ENCODE peak calls at places on chromosomes 11 and 22, in ten cellular contexts. R is fibroblast of lung, U is lower lobe of right lung, H is GM10248, X is astrocyte, I is mesothelial cell of epicardium, F is H9, Q is HCT116, C is choroid plexus epithelial cell, J is dorsolateral prefrontal cortex. E is an unnamed sample.

GRCh38 chr11:18563090-18563730 is 25.3 kb downstream of the UEVLD start:
- DNase-seq in U (no peak), H (no peak), J (no peak), C (no peak), X (no peak), I (no peak), F (no peak), R (no peak), Q (no peak), E (no peak)

GRCh38 chr11:130389315-130389935 is 39.0 kb downstream of the ADAMTS8 start:
- DNase-seq in I (no peak), C (peak), U (no peak), R (no peak), Q (no peak), H (no peak), F (no peak), X (no peak), J (no peak), E (no peak)

GRCh38 chr22:38316340-38317236 is 645 bp downstream of the CSNK1E start:
- DNase-seq in F (no peak), I (peak), U (peak), H (peak), J (peak), R (peak), C (peak), Q (no peak), X (peak), E (peak)

GRCh38 chr11:62555464-62556092 is 9.0 kb upstream of the AHNAK start:
- DNase-seq in Q (no peak), U (peak), H (peak), F (no peak), R (peak), I (no peak), C (peak), J (no peak), X (peak), E (no peak)

GRCh38 chr11:76613901-76614300 is 56.6 kb downstream of the LRRC32 start:
- DNase-seq in F (peak), H (no peak), I (no peak), C (no peak), Q (no peak), J (no peak), U (no peak), R (no peak), X (no peak), E (no peak)

GRCh38 chr11:110855246-110855645 is 143.0 kb upstream of the ARHGAP20 start:
- DNase-seq in C (no peak), F (no peak), J (no peak), H (no peak), I (no peak), Q (no peak), R (no peak), U (no peak), X (no peak), E (no peak)

GRCh38 chr22:48101704-48102103 is 1339.3 kb downstream of the TBC1D22A start:
- DNase-seq in C (no peak), U (no peak), F (peak), I (peak), X (no peak), H (no peak), Q (no peak), R (no peak), J (no peak), E (no peak)

GRCh38 chr11:118149493-118149892 is 3.1 kb downstream of the SCN4B start:
- DNase-seq in X (no peak), I (no peak), C (no peak), R (no peak), F (no peak), Q (no peak), H (no peak), J (no peak), U (no peak), E (no peak)

GRCh38 chr11:8340299-8340698 is 76.6 kb upstream of the LMO1 start:
- DNase-seq in R (no peak), X (no peak), I (no peak), C (no peak), H (no peak), U (no peak), Q (no peak), J (no peak), F (no peak), E (no peak)

GRCh38 chr11:72722050-72722748 is 30.0 kb downstream of the ARAP1 start:
- DNase-seq in R (peak), H (peak), U (peak), C (peak), I (peak), J (peak), X (peak), F (peak), Q (peak), E (peak)

GRCh38 chr22:35686298-35686697 is 31.4 kb upstream of the APOL5 start:
- DNase-seq in C (no peak), H (no peak), Q (no peak), X (no peak), R (no peak), F (no peak), U (no peak), I (no peak), J (no peak), E (no peak)

GRCh38 chr11:97557399-97557798 is 1167.6 kb downstream of the JRKL start:
- DNase-seq in C (peak), H (no peak), F (no peak), J (no peak), U (no peak), I (no peak), Q (no peak), R (no peak), X (no peak), E (no peak)

GRCh38 chr11:36447947-36448346 is 62.1 kb downstream of the TRAF6 start:
- DNase-seq in U (no peak), Q (no peak), C (no peak), X (no peak), F (no peak), I (peak), R (no peak), J (no peak), H (no peak), E (peak)

GRCh38 chr22:48299124-48299523 is 1528.5 kb downstream of the BRD1 start:
- DNase-seq in H (no peak), R (no peak), C (no peak), X (no peak), J (no peak), F (no peak), U (no peak), I (peak), Q (no peak), E (no peak)

GRCh38 chr11:18491924-18492323 is 34.8 kb downstream of the TSG101 start:
- DNase-seq in J (no peak), Q (no peak), F (no peak), U (no peak), X (peak), I (no peak), H (no peak), R (peak), C (peak), E (no peak)

GRCh38 chr11:135033545-135033944 is 621.5 kb upstream of the B3GAT1 start:
- DNase-seq in H (no peak), Q (no peak), I (peak), C (peak), J (peak), U (no peak), X (no peak), R (peak), F (peak), E (no peak)

GRCh38 chr11:67439321-67440228 is 2.1 kb upstream of the PTPRCAP start:
- DNase-seq in F (peak), R (no peak), U (no peak), J (no peak), X (no peak), Q (no peak), C (no peak), H (no peak), I (no peak), E (peak)

GRCh38 chr11:122731500-122731913 is 76.0 kb downstream of the UBASH3B start:
- DNase-seq in J (no peak), F (no peak), R (peak), U (no peak), I (no peak), H (no peak), X (peak), C (peak), Q (no peak), E (no peak)

GRCh38 chr11:2790581-2790925 is 90.8 kb upstream of the KCNQ1OT1 start:
- DNase-seq in R (no peak), U (peak), X (no peak), C (no peak), J (peak), H (no peak), Q (no peak), F (peak), I (peak), E (no peak)

GRCh38 chr11:8867856-8868705 is 42.9 kb upstream of the AKIP1 start:
- DNase-seq in I (no peak), Q (no peak), C (peak), F (no peak), H (no peak), J (no peak), X (peak), U (no peak), R (peak), E (peak)

GRCh38 chr22:21866821-21867527 is 471 bp downstream of the MAPK1 start:
- DNase-seq in U (peak), F (no peak), X (no peak), J (no peak), C (peak), Q (no peak), I (peak), R (no peak), H (no peak), E (no peak)

GRCh38 chr11:118002541-118003019 is 16.4 kb downstream of the IL10RA start:
- DNase-seq in J (no peak), R (no peak), I (peak), X (no peak), Q (no peak), C (no peak), H (no peak), F (no peak), U (peak), E (no peak)

GRCh38 chr22:21026783-21027692 is 5.3 kb downstream of the SLC7A4 start:
- DNase-seq in I (no peak), F (no peak), C (peak), H (no peak), U (no peak), J (peak), X (peak), Q (no peak), R (peak), E (no peak)

GRCh38 chr11:134581121-134581626 is 169.1 kb upstream of the B3GAT1 start:
- DNase-seq in X (no peak), H (peak), C (no peak), U (no peak), Q (no peak), I (no peak), R (no peak), J (no peak), F (no peak), E (no peak)

GRCh38 chr22:45878051-45878764 is 98.8 kb downstream of the WNT7B start:
- DNase-seq in I (peak), R (no peak), J (no peak), H (no peak), C (no peak), U (peak), F (peak), Q (no peak), X (no peak), E (no peak)

GRCh38 chr11:73395297-73396208 is 19.4 kb downstream of the RELT start:
- DNase-seq in J (no peak), C (no peak), U (no peak), Q (no peak), I (no peak), F (no peak), H (no peak), X (no peak), R (no peak), E (no peak)

DNA sequence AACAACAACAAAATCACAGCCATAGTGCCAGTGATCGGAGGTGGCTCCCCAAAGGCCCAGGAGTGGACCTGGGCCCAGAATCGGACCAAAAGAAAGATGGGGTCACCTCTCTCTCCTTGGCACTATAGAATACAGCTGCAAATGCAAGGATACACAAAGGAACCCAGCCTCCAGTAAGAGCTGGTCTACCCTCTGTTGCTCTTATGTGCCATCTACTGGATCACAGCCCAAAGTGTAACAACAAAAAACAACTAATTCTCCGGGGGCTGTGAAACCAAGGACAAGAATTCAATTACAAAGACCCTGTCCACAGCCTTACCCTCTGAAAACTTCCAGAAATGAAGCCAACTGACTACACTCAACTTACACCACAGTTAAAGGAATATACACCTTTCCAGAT is 21.6 kb downstream of the OR8G5 start:
- DNase-seq in J (no peak), F (peak), I (no peak), C (no peak), X (no peak), H (no peak), Q (no peak), U (no peak), R (no peak), E (no peak)
- TF ChIP-seq CTCF in J (no peak), F (peak), I (no peak), C (peak), X (no peak), H (no peak), Q (no peak), U (no peak), R (no peak), E (no peak)

DNA sequence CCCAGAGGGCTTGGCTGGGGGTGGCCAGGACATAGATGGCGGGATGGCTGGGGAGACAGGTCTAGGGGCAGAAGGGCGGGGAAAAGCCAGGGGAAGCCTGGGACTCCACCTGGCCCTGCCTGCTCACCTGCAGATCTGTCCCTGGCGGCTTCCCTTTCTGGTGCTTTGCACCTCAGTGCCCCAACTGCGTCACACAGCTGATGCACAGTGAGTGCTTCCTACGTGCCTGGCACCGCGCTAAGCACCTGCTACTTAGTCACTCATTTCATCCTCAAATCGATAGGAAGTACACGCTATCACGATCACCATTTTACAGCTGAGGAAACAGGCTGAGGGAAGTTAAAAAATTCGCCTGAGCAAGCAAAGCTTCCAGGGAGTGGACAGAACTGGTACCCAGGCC is 62.9 kb upstream of the TTLL12 start:
- DNase-seq in F (no peak), R (no peak), H (no peak), U (no peak), J (no peak), Q (no peak), C (no peak), X (no peak), I (no peak), E (peak)
- TF ChIP-seq CTCF in F (no peak), R (no peak), H (no peak), U (no peak), J (no peak), Q (no peak), C (no peak), X (no peak), I (no peak), E (no peak)

GRCh38 chr11:33999393-33999792 is 52.1 kb upstream of the CAPRIN1 start:
- DNase-seq in R (no peak), F (no peak), H (no peak), I (no peak), U (no peak), Q (no peak), X (no peak), J (no peak), C (no peak), E (no peak)

GRCh38 chr11:33997473-33998347 is 53.8 kb upstream of the CAPRIN1 start:
- DNase-seq in H (no peak), X (no peak), R (no peak), F (no peak), J (no peak), Q (no peak), U (no peak), I (no peak), C (peak), E (peak)

GRCh38 chr11:33994937-33995336 is 56.6 kb upstream of the CAPRIN1 start:
- DNase-seq in U (no peak), F (no peak), H (no peak), C (no peak), X (no peak), I (no peak), J (no peak), Q (no peak), R (no peak), E (no peak)

GRCh38 chr11:34002420-34002819 is 49.1 kb upstream of the CAPRIN1 start:
- DNase-seq in R (no peak), X (no peak), C (no peak), I (no peak), Q (no peak), F (no peak), J (no peak), H (no peak), U (no peak), E (peak)

DNA sequence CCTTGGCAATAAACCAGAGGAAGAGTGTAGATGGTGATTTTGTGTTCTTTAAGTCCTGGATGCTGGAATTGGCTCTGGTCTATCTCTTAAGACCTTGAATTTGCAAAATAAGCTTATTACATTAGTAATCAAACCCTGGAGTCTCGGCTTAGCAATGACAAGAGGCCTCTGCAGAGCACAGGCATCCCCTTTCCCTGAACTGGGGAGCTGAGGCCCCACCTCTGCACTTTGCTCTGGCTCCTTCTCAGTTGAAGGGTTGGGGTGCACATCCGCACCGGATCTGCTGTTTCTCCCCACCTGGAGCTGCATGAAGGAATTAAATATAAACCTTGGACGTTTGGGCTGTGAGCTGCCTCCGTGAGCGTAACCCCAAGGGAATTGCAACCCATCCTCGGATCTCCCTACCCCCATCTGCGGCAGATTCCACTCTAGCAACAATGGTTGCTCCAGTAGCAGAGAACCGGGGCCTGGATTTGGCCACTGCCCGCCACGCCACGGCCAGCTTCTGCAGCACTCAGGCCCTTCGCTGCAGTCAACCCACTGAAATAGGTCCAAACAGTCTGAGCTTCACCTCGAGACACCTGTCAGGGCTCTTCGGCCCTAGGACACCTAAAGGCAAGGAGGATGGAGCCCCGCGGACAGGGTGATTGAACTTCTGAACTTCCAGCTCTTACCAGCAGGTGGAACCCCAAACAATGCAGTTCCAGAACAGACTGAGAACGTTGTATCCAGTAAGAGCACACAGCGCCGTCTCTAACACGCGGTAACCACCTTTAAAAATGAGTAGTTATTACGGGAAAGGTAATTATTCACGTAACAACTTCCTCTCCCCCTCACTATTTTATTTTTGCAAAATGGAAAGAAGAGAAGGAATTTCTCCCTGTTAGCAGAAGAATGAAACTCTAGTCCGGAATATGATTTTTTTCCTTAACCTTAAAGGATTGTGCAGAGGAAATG is 54.8 kb upstream of the CAPRIN1 start:
- DNase-seq in I (peak), C (peak), F (peak), H (peak), U (peak), R (peak), Q (peak), X (peak), J (peak), E (peak)
- TF ChIP-seq CTCF in I (peak), C (peak), F (peak), H (peak), U (peak), R (peak), Q (peak), X (peak), J (peak), E (peak)

DNA sequence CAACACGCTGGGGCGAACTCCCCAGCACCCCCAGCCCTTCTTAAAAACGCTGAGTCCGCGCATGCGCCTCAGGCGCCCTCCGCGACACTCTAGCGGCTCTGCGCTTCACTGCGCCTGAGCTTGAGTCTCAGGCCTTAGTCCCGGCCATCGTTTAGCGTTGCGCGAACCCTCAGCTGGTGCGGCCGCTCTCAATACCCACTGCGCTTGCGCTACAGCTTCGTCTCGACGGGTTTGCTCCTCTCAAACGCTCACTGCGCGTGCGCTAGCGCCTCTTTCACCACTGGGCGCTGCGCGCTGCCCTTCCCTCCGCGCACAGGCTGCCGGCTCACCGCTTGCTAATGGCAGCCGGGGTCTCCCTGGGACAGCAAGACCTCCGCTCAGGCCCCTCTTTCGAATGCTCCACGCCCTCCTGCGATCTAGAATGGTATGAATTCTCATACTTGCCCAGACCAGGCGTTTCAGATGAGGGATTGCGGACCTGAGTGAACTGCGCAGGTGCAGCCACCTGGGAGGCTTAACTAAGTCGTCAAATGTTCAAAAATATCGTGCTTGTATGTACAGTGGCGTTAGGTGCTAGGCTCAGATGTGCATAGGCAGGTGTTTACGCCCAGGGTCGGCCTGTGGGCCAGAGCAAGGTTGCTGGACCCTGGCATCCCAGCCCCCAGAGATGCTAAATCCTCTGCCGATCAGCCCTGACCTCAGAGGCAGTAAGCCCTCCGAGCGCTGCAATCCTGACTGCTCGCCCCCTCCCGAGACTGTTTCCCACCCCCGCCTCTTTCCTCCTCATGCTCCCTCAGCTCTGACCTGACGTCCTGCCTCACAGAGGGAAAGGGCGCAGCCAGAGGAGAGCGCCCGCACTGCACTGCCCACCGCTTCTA is at the start of gene SLC2A11:
- DNase-seq in X (peak), I (peak), F (peak), C (peak), R (peak), U (peak), Q (peak), J (peak), H (peak), E (peak)
- TF ChIP-seq CTCF in X (peak), I (no peak), F (peak), C (peak), R (peak), U (peak), Q (no peak), J (peak), H (peak), E (peak)

DNA sequence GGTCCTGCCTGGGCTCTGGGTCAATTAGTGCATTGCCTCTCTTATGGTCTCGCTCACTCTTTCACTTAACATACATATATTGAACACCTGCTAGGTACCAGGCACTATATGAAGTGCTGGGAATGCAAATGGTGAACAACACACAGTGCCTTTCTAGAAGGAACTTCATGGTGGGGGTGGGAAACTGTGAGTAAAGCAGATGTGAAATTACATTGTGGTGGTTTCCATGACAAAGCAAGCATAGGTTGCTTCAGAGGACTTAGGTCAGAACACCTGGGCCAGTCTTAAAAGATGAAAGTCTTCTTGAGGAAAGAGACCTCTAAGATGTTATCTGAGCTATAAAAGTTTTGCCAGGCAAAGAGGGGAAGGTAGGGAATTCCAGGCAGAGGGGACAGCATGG is 231.3 kb downstream of the BUD13 start:
- DNase-seq in U (no peak), R (no peak), I (no peak), X (no peak), F (no peak), H (no peak), J (no peak), C (no peak), Q (no peak), E (no peak)
- TF ChIP-seq CTCF in U (no peak), R (no peak), I (no peak), X (no peak), F (no peak), H (no peak), J (no peak), C (no peak), Q (no peak), E (no peak)